ENCODE peak calls at places on chromosomes 16 and 17, in ten cellular contexts. H, O, S, D, J, R, G, K, M and N are unnamed samples. For H3K36me3, the result is how much of the 10 kb centered on the place peaks cover.

GRCh38 chr16:47872228-47872627 is 283.6 kb downstream of the ABCC12 start:
- DNase-seq in O (no peak), R (no peak), M (no peak), K (no peak), D (no peak), J (no peak), H (no peak), S (no peak), G (no peak), N (no peak)

GRCh38 chr17:50911890-50912289 is 45.7 kb upstream of the TOB1 start:
- DNase-seq in R (no peak), D (peak), J (no peak), M (no peak), G (peak), K (no peak), O (no peak), S (no peak), H (no peak), N (no peak)

GRCh38 chr16:56202036-56202435 is 10.7 kb downstream of the GNAO1 start:
- DNase-seq in H (no peak), O (no peak), J (no peak), K (peak), D (no peak), S (peak), R (no peak), G (no peak), M (no peak), N (no peak)

GRCh38 chr17:9291912-9292562 is 270.7 kb downstream of the NTN1 start:
- DNase-seq in K (no peak), R (no peak), H (no peak), J (no peak), O (peak), M (peak), D (peak), G (peak), S (peak), N (peak)

GRCh38 chr16:89084814-89085612 is 8.6 kb upstream of the ACSF3 start:
- DNase-seq in O (no peak), M (peak), H (no peak), D (no peak), K (no peak), G (no peak), S (no peak), J (no peak), R (no peak), N (no peak)

GRCh38 chr16:50473375-50473945 is 74.7 kb upstream of the NKD1 start:
- DNase-seq in G (no peak), H (no peak), R (no peak), O (peak), K (no peak), M (no peak), D (no peak), S (no peak), J (no peak), N (no peak)

GRCh38 chr16:91484-91883 is 13.5 kb downstream of the MPG start:
- DNase-seq in M (peak), D (no peak), R (no peak), O (no peak), K (no peak), J (no peak), H (no peak), G (no peak), S (no peak), N (peak)

GRCh38 chr17:64736804-64737492 is 74.8 kb upstream of the SMURF2 start:
- DNase-seq in M (peak), D (peak), O (peak), G (no peak), J (no peak), R (no peak), K (peak), S (no peak), H (no peak), N (no peak)

GRCh38 chr16:2088192-2088631 is 40.4 kb downstream of the TSC2 start:
- DNase-seq in J (no peak), H (no peak), S (no peak), R (no peak), M (no peak), O (no peak), D (no peak), K (no peak), G (no peak), N (no peak)

GRCh38 chr16:10868562-10869469 is 8.2 kb upstream of the CIITA start:
- DNase-seq in R (no peak), J (no peak), S (peak), G (no peak), K (no peak), D (no peak), M (peak), O (no peak), H (no peak), N (no peak)

GRCh38 chr17:56785396-56785795 is 48.3 kb downstream of the C17orf67 start:
- DNase-seq in K (no peak), G (no peak), J (no peak), O (peak), S (no peak), H (no peak), M (no peak), D (no peak), R (no peak), N (no peak)

GRCh38 chr16:3009568-3010390 is 2.9 kb upstream of the CLDN9 start:
- DNase-seq in S (no peak), D (peak), R (no peak), K (no peak), J (peak), O (peak), G (no peak), H (no peak), M (peak), N (no peak)

GRCh38 chr16:87860553-87861299 is 8.6 kb downstream of the SLC7A5 start:
- DNase-seq in O (peak), R (no peak), H (no peak), D (no peak), J (no peak), M (no peak), K (no peak), S (no peak), G (no peak), N (peak)

GRCh38 chr17:82338858-82339633 is 5.5 kb upstream of the SECTM1 start:
- DNase-seq in D (peak), O (peak), M (peak), J (no peak), K (no peak), H (no peak), R (no peak), S (no peak), G (peak), N (peak)

DNA sequence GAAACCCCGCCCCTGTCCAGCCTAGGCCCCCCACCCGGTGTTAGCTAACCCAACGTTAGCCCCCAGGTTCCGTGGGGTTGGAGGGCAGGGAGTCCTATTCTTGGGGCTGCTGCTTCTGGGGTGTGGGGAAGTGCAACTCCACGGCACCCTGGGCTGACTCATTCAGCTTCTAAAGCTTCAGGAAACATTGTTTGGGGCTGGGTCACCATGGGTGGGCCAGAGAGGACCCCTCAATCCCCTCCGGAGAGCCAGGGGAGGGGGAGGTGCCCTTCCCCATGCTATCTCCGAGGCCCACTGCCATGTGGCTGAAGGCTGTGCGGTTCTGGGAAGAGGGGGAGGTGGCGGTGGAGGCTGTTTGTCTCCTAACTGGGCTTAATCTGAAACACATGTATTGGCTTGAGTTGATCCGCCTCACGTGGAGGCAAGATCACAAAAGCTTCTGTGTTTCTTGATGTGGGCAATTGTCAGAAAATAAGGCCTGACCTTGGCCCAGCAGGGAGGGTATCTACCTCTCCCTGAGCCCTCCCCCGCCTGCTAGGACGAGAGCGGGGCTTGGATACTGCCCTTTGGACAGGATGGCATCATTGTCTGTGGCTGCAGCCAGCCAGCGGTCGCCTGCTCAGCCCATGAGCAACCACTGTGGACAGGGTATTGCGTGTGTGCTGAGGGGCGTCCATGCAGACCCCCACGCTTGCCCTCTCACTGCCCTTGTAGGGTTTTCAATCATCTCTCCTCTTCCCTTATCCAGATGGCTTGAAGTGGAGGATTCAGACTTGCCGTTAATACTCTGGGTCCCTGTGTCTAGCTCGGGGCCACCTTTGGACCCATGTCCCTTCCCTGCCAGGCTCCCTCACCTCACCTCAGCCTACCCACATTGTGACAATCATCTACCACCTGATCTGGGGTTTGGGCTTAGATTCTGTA is 1.3 kb downstream of the SERPINF1 start:
- DNase-seq in G (no peak), J (no peak), R (peak), D (peak), H (no peak), O (peak), M (peak), K (no peak), S (peak), N (no peak)
- H3K27ac ChIP-seq in G (no peak), J (peak), R (no peak), D (no peak), H (peak), O (peak), M (peak), K (peak), S (peak), N (peak)

DNA sequence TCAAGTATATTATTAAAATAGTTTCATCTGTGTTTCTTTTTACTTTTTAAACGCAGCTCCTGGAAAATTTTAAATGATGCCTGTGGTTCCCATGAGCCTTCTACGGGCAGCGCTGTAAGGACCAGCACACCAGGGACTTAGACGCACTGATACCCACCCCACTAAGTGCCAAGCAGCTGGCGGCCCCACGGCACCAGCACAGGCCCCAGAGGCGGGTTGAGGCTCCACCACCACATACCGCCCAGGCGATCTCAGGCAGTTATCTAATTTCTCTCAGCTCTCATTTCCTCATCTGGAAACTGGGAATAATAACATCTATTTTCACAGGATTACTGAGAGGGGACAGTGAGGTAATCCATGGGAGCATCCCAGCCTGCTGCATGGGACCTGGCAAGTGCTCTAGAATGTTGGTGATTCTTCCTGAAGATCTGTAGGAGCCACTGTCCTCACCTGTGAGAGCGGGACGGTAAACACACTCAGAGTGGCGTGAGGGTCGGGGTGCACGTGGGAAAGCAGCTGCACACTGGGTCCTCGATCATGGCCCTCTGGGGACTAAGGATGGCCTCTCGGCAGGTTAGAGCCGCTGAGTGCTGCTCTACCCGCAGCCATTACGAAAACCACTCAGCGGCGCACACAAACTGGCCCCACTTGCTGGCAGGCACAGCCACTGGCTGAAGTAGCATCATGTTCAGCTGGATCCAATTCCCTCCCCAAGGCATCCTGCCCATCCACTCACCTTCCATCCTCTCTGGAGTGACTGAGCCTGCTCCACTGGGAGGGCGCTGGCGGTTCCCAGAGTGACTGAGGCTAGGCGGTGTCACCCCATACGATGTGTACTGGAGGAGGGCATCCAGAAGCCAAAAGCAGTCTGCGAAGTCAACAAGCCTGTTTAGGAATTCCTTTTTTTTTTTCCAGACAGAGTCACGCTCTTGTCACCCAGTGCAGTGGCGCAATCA is 17.6 kb upstream of the SLC38A8 start:
- DNase-seq in O (no peak), D (no peak), H (no peak), G (no peak), S (no peak), J (no peak), M (no peak), K (no peak), R (no peak), N (no peak)
- H3K36me3 ChIP-seq in O (under half), D (under half), H (half or more), G (under half), S (half or more), J (under half), M (under half), K (half or more), R (half or more), N (under half)

GRCh38 chr17:45423936-45424335 is 8.7 kb downstream of the ARHGAP27 start:
- DNase-seq in S (no peak), D (no peak), R (no peak), G (peak), H (no peak), J (no peak), M (no peak), O (no peak), K (no peak), N (no peak)

GRCh38 chr17:45423304-45423703 is 9.4 kb downstream of the ARHGAP27 start:
- DNase-seq in K (no peak), D (no peak), S (no peak), G (no peak), H (no peak), J (no peak), O (no peak), M (no peak), R (no peak), N (no peak)

GRCh38 chr17:45425984-45426413 is 6.7 kb downstream of the ARHGAP27 start:
- DNase-seq in S (no peak), D (no peak), K (no peak), O (no peak), M (no peak), R (no peak), J (no peak), G (peak), H (no peak), N (no peak)

GRCh38 chr17:45425125-45425983 is 7.3 kb downstream of the ARHGAP27 start:
- DNase-seq in G (peak), D (peak), H (no peak), O (peak), R (no peak), J (peak), K (no peak), M (peak), S (no peak), N (peak)

DNA sequence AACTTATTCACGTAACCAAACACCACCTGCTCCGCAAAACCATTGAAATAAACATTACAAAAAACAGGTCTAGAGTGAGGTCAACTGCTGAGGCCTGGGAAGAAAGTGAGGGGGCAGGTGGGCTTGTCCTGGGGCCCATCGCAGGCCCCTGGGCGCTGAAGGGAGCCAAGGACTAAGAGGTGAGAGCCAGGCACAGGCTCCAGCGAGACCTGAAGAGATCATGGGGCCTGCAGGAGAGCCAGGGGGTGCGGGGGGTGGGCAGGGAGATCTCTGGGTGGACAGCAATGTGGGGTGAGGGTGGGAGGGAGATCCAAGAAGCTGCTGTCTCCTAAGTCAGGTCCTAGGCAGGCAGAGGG is 7.9 kb downstream of the ARHGAP27 start:
- DNase-seq in R (no peak), K (no peak), J (no peak), M (no peak), H (no peak), O (no peak), D (no peak), G (peak), S (no peak), N (no peak)
- H3K4me3 ChIP-seq in R (no peak), K (no peak), J (no peak), M (no peak), H (no peak), O (no peak), D (peak), G (no peak), S (no peak), N (peak)

DNA sequence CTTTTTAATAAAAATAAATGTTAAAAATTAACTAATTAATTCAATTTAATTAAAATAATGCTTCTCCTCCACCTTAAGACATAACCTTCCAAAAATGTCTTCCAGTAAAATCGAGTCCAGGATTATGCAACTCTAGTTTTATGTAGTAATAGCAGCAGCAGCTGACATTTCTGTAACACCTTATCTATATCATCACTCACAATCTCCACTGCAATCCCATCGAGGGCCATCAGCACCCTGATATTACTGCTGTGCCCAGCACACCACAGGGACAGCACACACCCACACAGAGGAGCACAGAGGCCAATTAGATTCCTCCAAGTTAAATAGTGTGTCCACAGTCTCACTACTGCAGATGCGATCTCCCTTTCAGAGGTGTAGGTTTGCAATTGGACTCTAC is 2.9 kb downstream of the RPH3AL start:
- DNase-seq in S (no peak), D (no peak), G (no peak), J (no peak), H (no peak), R (no peak), K (no peak), O (no peak), M (no peak), N (peak)
- H3K27ac ChIP-seq in S (no peak), D (no peak), G (no peak), J (peak), H (no peak), R (no peak), K (no peak), O (no peak), M (peak), N (no peak)

DNA sequence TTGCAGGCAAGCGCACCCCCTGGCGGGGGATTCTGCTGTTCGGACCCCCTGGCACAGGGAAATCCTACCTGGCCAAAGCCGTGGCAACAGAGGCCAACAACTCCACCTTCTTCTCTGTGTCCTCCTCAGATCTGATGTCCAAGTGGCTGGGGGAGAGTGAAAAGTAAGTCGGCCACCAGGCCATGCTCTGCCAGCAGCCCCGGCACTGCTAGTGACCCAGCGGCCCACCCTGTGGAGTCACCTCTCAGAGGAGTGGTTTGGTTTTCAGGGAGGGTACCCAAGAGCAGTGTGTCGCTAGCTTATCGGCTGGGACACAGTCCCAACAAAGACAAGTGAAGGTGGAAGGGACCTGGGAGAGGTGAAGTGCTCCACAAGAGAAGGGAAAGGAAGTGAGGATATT is 8.2 kb downstream of the VPS4A start:
- DNase-seq in R (no peak), H (no peak), G (peak), O (no peak), D (no peak), K (no peak), M (no peak), S (no peak), J (no peak), N (no peak)
- H3K36me3 ChIP-seq in R (half or more), H (half or more), G (under half), O (under half), D (under half), K (half or more), M (under half), S (half or more), J (under half), N (half or more)

GRCh38 chr17:41812176-41813038 is at the start of gene FKBP10:
- DNase-seq in O (peak), S (peak), R (peak), M (peak), G (peak), D (peak), H (no peak), K (peak), J (no peak), N (peak)

GRCh38 chr17:41811549-41812175 is at the start of gene P3H4:
- DNase-seq in D (peak), H (peak), R (peak), J (peak), S (peak), O (peak), G (peak), K (peak), M (peak), N (peak)

GRCh38 chr17:41813039-41813680 is 356 bp downstream of the FKBP10 start:
- DNase-seq in G (no peak), J (no peak), M (no peak), O (peak), H (no peak), K (no peak), D (peak), S (no peak), R (no peak), N (no peak)

GRCh38 chr17:41813699-41814124 is 908 bp downstream of the FKBP10 start:
- DNase-seq in S (no peak), J (no peak), H (no peak), R (no peak), D (no peak), G (no peak), M (no peak), O (peak), K (no peak), N (no peak)

GRCh38 chr17:41814195-41814594 is 1.4 kb downstream of the FKBP10 start:
- DNase-seq in R (no peak), M (no peak), G (no peak), S (no peak), K (no peak), O (peak), D (no peak), H (no peak), J (no peak), N (peak)
- H3K4me3 ChIP-seq in R (no peak), M (no peak), G (no peak), S (no peak), K (no peak), O (peak), D (peak), H (no peak), J (no peak), N (peak)

GRCh38 chr17:20207295-20207985 is 198.3 kb downstream of the SPECC1 start:
- DNase-seq in R (no peak), S (no peak), J (no peak), G (no peak), K (no peak), M (no peak), O (no peak), D (no peak), H (no peak), N (no peak)

GRCh38 chr17:20205609-20206008 is 196.4 kb downstream of the SPECC1 start:
- DNase-seq in R (no peak), H (no peak), J (no peak), D (no peak), G (no peak), O (no peak), M (no peak), S (no peak), K (no peak), N (no peak)

GRCh38 chr17:20206068-20206467 is 196.9 kb downstream of the SPECC1 start:
- DNase-seq in M (no peak), K (peak), R (no peak), D (no peak), S (no peak), H (no peak), O (peak), J (no peak), G (no peak), N (no peak)

GRCh38 chr17:20208717-20209116 is 199.6 kb downstream of the SPECC1 start:
- DNase-seq in R (no peak), K (no peak), J (no peak), G (no peak), H (no peak), M (no peak), O (no peak), S (no peak), D (no peak), N (no peak)

GRCh38 chr17:20206591-20206990 is 197.4 kb downstream of the SPECC1 start:
- DNase-seq in S (no peak), R (no peak), H (no peak), D (no peak), O (peak), M (no peak), K (no peak), J (no peak), G (no peak), N (no peak)
- H3K27ac ChIP-seq in S (peak), R (no peak), H (no peak), D (peak), O (no peak), M (no peak), K (no peak), J (no peak), G (peak), N (no peak)

GRCh38 chr17:7590743-7591142 is 849 bp upstream of the SOX15 start:
- DNase-seq in J (no peak), S (no peak), D (peak), K (no peak), H (no peak), R (peak), O (peak), G (no peak), M (no peak), N (no peak)
- H3K36me3 ChIP-seq in J (under half), S (under half), D (under half), K (under half), H (half or more), R (half or more), O (under half), G (under half), M (under half), N (under half)